ENCODE peak calls at places on chromosomes 5 and 9, in eight cellular contexts. K is RWPE2, S is NT2/D1, V is prostate gland, Z is heart left ventricle, M is right lobe of liver, B is IMR-90, E is lower lobe of right lung. D is an unnamed sample.

GRCh38 chr5:91101777-91102379 is 281.2 kb downstream of the ARRDC3 start:
- DNase-seq in Z (peak; percentile 73), K (no peak), M (peak; percentile 62), S (peak; percentile 57), E (peak; percentile 68), V (peak; percentile 76), B (peak; percentile 84), D (peak; percentile 83)

GRCh38 chr5:166436857-166437256 is 1854.6 kb upstream of the WWC1 start:
- DNase-seq in M (no peak), B (no peak), E (no peak), K (no peak), Z (no peak), S (no peak), V (no peak), D (no peak)

GRCh38 chr5:6452622-6453504 is 4.2 kb downstream of the UBE2QL1 start:
- DNase-seq in E (no peak), B (no peak), Z (peak; percentile 43), M (no peak), S (no peak), V (no peak), K (no peak), D (no peak)

GRCh38 chr5:63145167-63145566 is 566.5 kb downstream of the LRRC70 start:
- DNase-seq in E (no peak), M (no peak), B (no peak), K (no peak), S (no peak), Z (no peak), V (no peak), D (peak; percentile 61)

GRCh38 chr5:169350016-169350415 is 49.1 kb upstream of the SLIT3 start:
- DNase-seq in B (peak; percentile 53), M (no peak), V (no peak), Z (no peak), K (no peak), E (no peak), S (no peak), D (no peak)

GRCh38 chr5:62578540-62578939 is at the start of gene LRRC70:
- DNase-seq in K (no peak), Z (no peak), M (no peak), S (peak; percentile 23), E (no peak), B (peak; percentile 64), V (no peak), D (no peak)

GRCh38 chr5:62791059-62791458 is 212.4 kb downstream of the LRRC70 start:
- DNase-seq in V (no peak), E (no peak), B (no peak), S (peak; percentile 11), M (no peak), Z (no peak), K (no peak), D (no peak)

GRCh38 chr5:127002390-127002789 is 28.0 kb downstream of the MARCHF3 start:
- DNase-seq in E (no peak), B (peak; percentile 34), V (no peak), M (no peak), S (no peak), Z (no peak), K (no peak), D (no peak)

GRCh38 chr5:112975721-112976431 is 722 bp upstream of the DCP2 start:
- DNase-seq in S (no peak), E (no peak), Z (no peak), M (no peak), K (no peak), V (no peak), B (no peak), D (no peak)

GRCh38 chr9:79215819-79216218 is 355.9 kb upstream of the TLE4 start:
- DNase-seq in E (no peak), S (no peak), K (no peak), M (no peak), Z (no peak), V (peak; percentile 17), B (peak; percentile 51), D (no peak)

GRCh38 chr5:171688696-171689495 is 96.7 kb upstream of the SMIM23 start:
- DNase-seq in B (no peak), E (no peak), Z (no peak), K (no peak), M (no peak), V (no peak), S (no peak), D (no peak)

GRCh38 chr5:160303690-160304089 is 8.7 kb downstream of the CCNJL start:
- DNase-seq in B (no peak), V (no peak), K (no peak), Z (peak; percentile 54), E (no peak), S (no peak), M (no peak), D (no peak)

GRCh38 chr5:175254155-175254554 is 189.8 kb downstream of the DRD1 start:
- DNase-seq in E (no peak), M (no peak), S (no peak), B (peak; percentile 42), K (no peak), Z (no peak), V (peak; percentile 35), D (no peak)

GRCh38 chr9:137453643-137454081 is 5.5 kb downstream of the NSMF start:
- DNase-seq in M (peak; percentile 85), V (peak; percentile 69), B (peak; percentile 58), E (peak; percentile 87), Z (peak; percentile 79), K (peak; percentile 67), S (peak; percentile 75), D (no peak)

GRCh38 chr9:4596165-4596922 is 65.8 kb upstream of the PLPP6 start:
- DNase-seq in E (no peak), S (no peak), M (peak; percentile 48), K (no peak), Z (no peak), B (no peak), V (no peak), D (no peak)

GRCh38 chr9:92642041-92642451 is 27.9 kb downstream of the IPPK start:
- DNase-seq in E (peak; percentile 28), V (no peak), S (no peak), M (no peak), Z (no peak), K (no peak), B (no peak), D (peak; percentile 49)

GRCh38 chr5:116881921-116882531 is 307.4 kb upstream of the SEMA6A start:
- DNase-seq in Z (no peak), S (no peak), B (no peak), K (no peak), V (no peak), E (no peak), M (no peak), D (no peak)
- H3K4me1 ChIP-seq in Z (no peaks in the 10 kb centered on the region), S (no peaks in the 10 kb centered on the region), B (no peaks in the 10 kb centered on the region), K (no peaks in the 10 kb centered on the region), V (no peaks in the 10 kb centered on the region), E (no peaks in the 10 kb centered on the region), M (no peaks in the 10 kb centered on the region), D (no peaks in the 10 kb centered on the region)

GRCh38 chr9:35814106-35814840 is 569 bp downstream of the HINT2 start:
- DNase-seq in K (no peak), V (peak; percentile 36), M (peak; percentile 59), S (peak; percentile 81), E (peak; percentile 81), Z (peak; percentile 83), B (peak; percentile 41), D (peak; percentile 82)

GRCh38 chr9:35812025-35812602 is at the start of gene SPAG8:
- DNase-seq in Z (peak; percentile 98), M (peak; percentile 88), E (peak; percentile 97), V (peak; percentile 91), K (peak; percentile 96), B (peak; percentile 96), S (peak; percentile 95), D (peak; percentile 96)

GRCh38 chr9:35814841-35815543 is at the start of gene HINT2:
- DNase-seq in V (peak; percentile 96), S (peak; percentile 97), K (peak; percentile 97), E (peak; percentile 98), Z (peak; percentile 97), M (peak; percentile 98), B (peak; percentile 99), D (peak; percentile 97)

GRCh38 chr9:35811364-35812024 is 568 bp downstream of the SPAG8 start:
- DNase-seq in K (peak; percentile 31), V (no peak), S (no peak), Z (no peak), B (no peak), E (no peak), M (peak; percentile 58), D (no peak)

DNA sequence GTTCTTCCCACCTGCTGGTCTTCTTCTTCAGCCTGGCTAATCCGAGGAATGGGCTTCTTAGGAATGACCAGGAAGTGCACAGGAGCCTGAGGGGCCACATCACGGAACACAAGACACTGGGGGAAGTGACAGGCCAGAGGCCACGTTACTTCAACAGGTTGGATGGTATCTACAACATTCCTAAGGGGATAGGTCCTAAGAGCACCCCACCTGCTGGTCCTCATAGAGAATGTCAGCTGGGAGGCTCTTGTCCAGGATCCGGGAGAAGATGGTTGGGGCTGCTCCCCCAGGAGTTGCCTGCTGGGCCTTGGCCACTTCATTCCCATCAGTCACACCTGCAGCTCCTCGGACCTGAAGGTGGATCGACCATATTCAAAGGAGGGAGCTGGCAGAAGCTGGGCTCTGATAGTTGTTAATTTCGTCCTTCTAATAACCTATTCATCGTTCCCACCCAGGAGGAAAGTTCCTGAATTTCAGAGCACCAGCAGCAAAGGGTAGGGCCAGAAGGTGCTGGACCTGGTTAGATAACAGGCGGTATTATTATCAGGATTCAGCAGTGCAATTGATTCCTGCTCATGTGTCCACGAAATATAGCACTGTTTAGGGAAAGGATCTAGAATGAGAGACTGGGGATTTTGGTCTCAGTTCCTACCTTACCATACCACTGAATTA is 1.3 kb downstream of the HINT2 start:
- DNase-seq in M (no peak), V (no peak), E (no peak), K (no peak), S (no peak), Z (no peak), B (peak; percentile 32), D (no peak)
- H3K4me3 ChIP-seq in M (peak overlapping the region; percentile 100), V (no peak overlapping the region), E (peak overlapping the region; percentile 76), K (peak overlapping the region; percentile 82), S (no peak overlapping the region), Z (no peak overlapping the region), B (no peak overlapping the region), D (no peak overlapping the region)

DNA sequence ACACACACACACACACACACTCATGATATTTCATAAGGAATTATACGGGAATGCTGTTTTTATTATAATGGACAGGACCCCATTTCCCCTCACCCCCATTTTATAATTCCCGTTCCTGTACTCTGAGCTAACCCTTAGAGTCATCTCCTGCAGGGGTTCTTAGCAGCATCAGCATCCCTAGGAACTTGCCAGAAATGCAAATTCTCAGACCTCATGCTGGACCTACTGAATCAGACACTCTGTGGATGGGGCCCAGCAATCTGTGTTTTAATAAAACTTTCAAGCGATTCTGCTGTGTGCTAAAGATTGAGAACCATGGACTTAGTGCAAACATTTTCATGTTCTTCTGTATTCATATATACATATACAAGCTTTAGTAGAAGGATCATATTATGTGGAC is 65.3 kb downstream of the ARHGEF28 start:
- DNase-seq in V (no peak), M (no peak), B (peak; percentile 52), S (no peak), Z (no peak), E (no peak), K (no peak), D (no peak)
- H3K4me1 ChIP-seq in V (no peaks in the 10 kb centered on the region), M (no peaks in the 10 kb centered on the region), B (peaks cover 19% of the 10 kb centered on the region), S (peaks cover 2% of the 10 kb centered on the region), Z (peaks cover 19% of the 10 kb centered on the region), E (no peaks in the 10 kb centered on the region), K (peaks cover 21% of the 10 kb centered on the region), D (no peaks in the 10 kb centered on the region)

DNA sequence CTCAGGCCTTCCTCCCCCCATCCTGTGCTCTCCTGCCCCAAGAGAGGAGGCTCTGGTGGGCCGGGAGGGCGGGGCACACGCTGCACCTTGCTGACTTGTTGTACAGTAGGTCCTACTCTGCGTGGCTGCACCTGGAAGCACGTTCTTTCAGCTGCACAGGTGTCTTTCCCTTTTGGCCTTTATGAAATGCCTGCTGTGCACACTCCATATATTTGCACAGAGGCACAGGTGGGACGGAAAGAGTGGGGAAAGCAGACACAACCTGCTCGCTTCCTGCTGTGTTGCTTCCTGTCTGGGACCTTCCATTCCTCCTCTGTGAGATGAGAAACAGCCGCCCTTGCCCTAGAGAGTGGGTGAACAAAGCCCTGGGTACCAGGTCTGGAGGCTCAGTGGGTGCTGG is 4.8 kb downstream of the USP20 start:
- DNase-seq in E (no peak), V (no peak), S (no peak), M (no peak), Z (no peak), B (no peak), K (no peak), D (no peak)
- H3K4me3 ChIP-seq in E (no peak overlapping the region), V (no peak overlapping the region), S (no peak overlapping the region), M (no peak overlapping the region), Z (no peak overlapping the region), B (no peak overlapping the region), K (no peak overlapping the region), D (no peak overlapping the region)

D was measured in right atrium auricular region.